ENCODE peak calls at places on chromosome 17, in six cellular contexts. I is H54; B is activated naive CD4-positive, alpha-beta T cell; O is tibial nerve; A is AG04450; H is choroid plexus epithelial cell. X is an unnamed sample.
A peak's percentile ranks its signal among the peaks of the same experiment; 100 is the strongest.

GRCh38 chr17:5544115-5544514 is 40.2 kb downstream of the NLRP1 start:
- DNase-seq in I (no peak), B (no peak), O (no peak), A (no peak), H (no peak), X (no peak)

GRCh38 chr17:76957600-76958464 is 89.6 kb downstream of the MGAT5B start:
- DNase-seq in I (no peak), B (no peak), O (no peak), A (no peak), H (peak; percentile 29), X (peak; percentile 40)

GRCh38 chr17:65489413-65490170 is 71.9 kb downstream of the AXIN2 start:
- DNase-seq in I (no peak), B (no peak), O (no peak), A (no peak), H (no peak), X (no peak)

GRCh38 chr17:40539711-40540411 is 25.4 kb downstream of the CCR7 start:
- DNase-seq in I (no peak), B (no peak), O (no peak), A (no peak), H (no peak), X (no peak)

GRCh38 chr17:4577386-4577993 is 6.8 kb upstream of the SMTNL2 start:
- DNase-seq in I (no peak), B (no peak), O (no peak), A (no peak), H (no peak), X (no peak)

GRCh38 chr17:63517825-63518534 is 5.2 kb upstream of the KCNH6 start:
- DNase-seq in I (no peak), B (no peak), O (no peak), A (no peak), H (no peak), X (no peak)

GRCh38 chr17:59706900-59707181 is 389 bp downstream of the PTRH2 start:
- DNase-seq in I (no peak), B (no peak), O (no peak), A (no peak), H (no peak), X (no peak)

GRCh38 chr17:79915850-79916430 is 76.7 kb upstream of the CBX4 start:
- DNase-seq in I (peak; percentile 81), B (no peak), O (no peak), A (no peak), H (peak; percentile 63), X (no peak)

GRCh38 chr17:76151896-76152454 is 10.9 kb upstream of the FOXJ1 start:
- DNase-seq in I (no peak), B (no peak), O (no peak), A (no peak), H (no peak), X (no peak)

GRCh38 chr17:40519089-40519775 is 17.8 kb upstream of the TNS4 start:
- DNase-seq in I (no peak), B (no peak), O (no peak), A (no peak), H (no peak), X (no peak)

GRCh38 chr17:75273968-75274708 is 3.1 kb upstream of the MIF4GD start:
- DNase-seq in I (peak; percentile 98), B (no peak), O (no peak), A (no peak), H (peak; percentile 60), X (no peak)

GRCh38 chr17:20066253-20066652 is 57.1 kb downstream of the SPECC1 start:
- DNase-seq in I (peak; percentile 69), B (no peak), O (peak; percentile 71), A (peak; percentile 74), H (peak; percentile 64), X (peak; percentile 55)

GRCh38 chr17:40564883-40565744 is at the start of gene CCR7:
- DNase-seq in I (no peak), B (peak; percentile 93), O (no peak), A (no peak), H (no peak), X (no peak)

GRCh38 chr17:81483862-81484194 is 28.8 kb downstream of the ACTG1 start:
- DNase-seq in I (no peak), B (no peak), O (no peak), A (no peak), H (no peak), X (no peak)

GRCh38 chr17:63475491-63476412 is 1.1 kb upstream of the ACE start:
- DNase-seq in I (no peak), B (no peak), O (no peak), A (no peak), H (no peak), X (no peak)

GRCh38 chr17:74156878-74157277 is 46.6 kb upstream of the RPL38 start:
- DNase-seq in I (no peak), B (no peak), O (no peak), A (no peak), H (no peak), X (no peak)

GRCh38 chr17:30278032-30278431 is 13.7 kb downstream of the BLMH start:
- DNase-seq in I (no peak), B (no peak), O (peak; percentile 21), A (no peak), H (peak; percentile 91), X (no peak)

GRCh38 chr17:34011599-34011998 is 243.5 kb upstream of the CCL2 start:
- DNase-seq in I (no peak), B (no peak), O (no peak), A (no peak), H (no peak), X (no peak)

GRCh38 chr17:37781451-37781850 is 36.6 kb upstream of the HNF1B start:
- DNase-seq in I (no peak), B (no peak), O (no peak), A (no peak), H (no peak), X (no peak)

GRCh38 chr17:79620207-79621038 is 9.6 kb upstream of the RBFOX3 start:
- DNase-seq in I (no peak), B (no peak), O (no peak), A (no peak), H (no peak), X (no peak)

GRCh38 chr17:50096092-50096491 is 941 bp downstream of the PDK2 start:
- DNase-seq in I (no peak), B (no peak), O (no peak), A (no peak), H (no peak), X (no peak)

GRCh38 chr17:43771463-43771862 is 7.3 kb downstream of the DUSP3 start:
- DNase-seq in I (no peak), B (no peak), O (no peak), A (no peak), H (no peak), X (no peak)

GRCh38 chr17:9522074-9522473 is 53.5 kb downstream of the STX8 start:
- DNase-seq in I (peak; percentile 14), B (no peak), O (peak; percentile 18), A (peak; percentile 18), H (peak; percentile 84), X (no peak)

GRCh38 chr17:73759324-73760185 is 115.3 kb upstream of the SDK2 start:
- DNase-seq in I (no peak), B (no peak), O (no peak), A (no peak), H (no peak), X (no peak)

GRCh38 chr17:49987681-49988441 is 7.2 kb downstream of the DLX3 start:
- DNase-seq in I (peak; percentile 93), B (no peak), O (no peak), A (no peak), H (no peak), X (no peak)

GRCh38 chr17:45091778-45092425 is 30.8 kb downstream of the NMT1 start:
- DNase-seq in I (no peak), B (no peak), O (no peak), A (no peak), H (peak; percentile 48), X (no peak)

GRCh38 chr17:352421-353212 is at the start of gene RPH3AL:
- DNase-seq in I (no peak), B (no peak), O (no peak), A (no peak), H (peak; percentile 42), X (no peak)

GRCh38 chr17:61904094-61904710 is 23.6 kb downstream of the INTS2 start:
- DNase-seq in I (no peak), B (no peak), O (no peak), A (no peak), H (no peak), X (no peak)

GRCh38 chr17:49779730-49780220 is 8.7 kb upstream of the KAT7 start:
- DNase-seq in I (peak; percentile 38), B (no peak), O (peak; percentile 75), A (peak; percentile 23), H (peak; percentile 82), X (no peak)

GRCh38 chr17:50187403-50187735 is 14.1 kb downstream of the COL1A1 start:
- DNase-seq in I (no peak), B (no peak), O (no peak), A (no peak), H (peak; percentile 62), X (no peak)

GRCh38 chr17:81460856-81461460 is 51.6 kb downstream of the ACTG1 start:
- DNase-seq in I (no peak), B (no peak), O (no peak), A (no peak), H (no peak), X (no peak)

GRCh38 chr17:8622191-8622590 is 8.3 kb downstream of the MYH10 start:
- DNase-seq in I (no peak), B (no peak), O (no peak), A (no peak), H (no peak), X (no peak)

GRCh38 chr17:50661348-50661747 is 26.7 kb downstream of the ABCC3 start:
- DNase-seq in I (no peak), B (no peak), O (no peak), A (no peak), H (no peak), X (no peak)

GRCh38 chr17:73604046-73604445 is 40.2 kb downstream of the SDK2 start:
- DNase-seq in I (no peak), B (no peak), O (no peak), A (no peak), H (no peak), X (no peak)